ENCODE peak calls at places on chromosomes 5 and 9, in six cellular contexts. One of them, this sample, is unnamed.
A peak's percentile ranks its signal among the peaks of the same experiment; 100 is the strongest.

GRCh38 chr5:17252543-17252942 is 35.1 kb downstream of the BASP1 start:
- DNase-seq in GM12891: no peak
- DNase-seq in K562: no peak
- DNase-seq in GM12878: no peak
- DNase-seq in H1: no peak
- DNase-seq in HepG2: no peak
- DNase-seq in this sample: no peak

GRCh38 chr5:82975396-82975795 is 101.8 kb downstream of the TMEM167A start:
- DNase-seq in HepG2: no peak
- DNase-seq in K562: no peak
- DNase-seq in GM12878: no peak
- DNase-seq in H1: no peak
- DNase-seq in GM12891: no peak
- DNase-seq in this sample: no peak

GRCh38 chr5:173310861-173311515 is 17.2 kb downstream of the STC2 start:
- DNase-seq in GM12891: no peak
- DNase-seq in HepG2: no peak
- DNase-seq in K562: no peak
- DNase-seq in H1: no peak
- DNase-seq in GM12878: no peak
- DNase-seq in this sample: no peak

GRCh38 chr5:96384353-96384752 is 48.7 kb downstream of the PCSK1 start:
- DNase-seq in H1: no peak
- DNase-seq in HepG2: peak; percentile 5
- DNase-seq in K562: no peak
- DNase-seq in GM12878: no peak
- DNase-seq in GM12891: no peak
- DNase-seq in this sample: no peak

GRCh38 chr5:171416160-171417049 is 3.0 kb upstream of the FGF18 start:
- DNase-seq in K562: no peak
- DNase-seq in GM12878: no peak
- DNase-seq in H1: peak; percentile 43
- DNase-seq in HepG2: no peak
- DNase-seq in GM12891: no peak
- DNase-seq in this sample: no peak

GRCh38 chr5:79773612-79774011 is 84.0 kb downstream of the CMYA5 start:
- DNase-seq in K562: no peak
- DNase-seq in HepG2: no peak
- DNase-seq in GM12878: no peak
- DNase-seq in H1: no peak
- DNase-seq in GM12891: no peak
- DNase-seq in this sample: no peak

GRCh38 chr5:149125386-149125891 is 15.9 kb upstream of the ABLIM3 start:
- DNase-seq in K562: no peak
- DNase-seq in GM12878: no peak
- DNase-seq in H1: peak; percentile 58
- DNase-seq in GM12891: no peak
- DNase-seq in HepG2: peak; percentile 36
- DNase-seq in this sample: no peak

GRCh38 chr5:179762079-179762780 is 29.6 kb downstream of the MAML1 start:
- DNase-seq in GM12878: peak; percentile 12
- DNase-seq in K562: peak; percentile 43
- DNase-seq in GM12891: no peak
- DNase-seq in H1: no peak
- DNase-seq in HepG2: peak; percentile 9
- DNase-seq in this sample: no peak

GRCh38 chr9:106697799-106698591 is 165.0 kb upstream of the ZNF462 start:
- DNase-seq in H1: no peak
- DNase-seq in GM12878: no peak
- DNase-seq in HepG2: no peak
- DNase-seq in GM12891: no peak
- DNase-seq in K562: no peak
- DNase-seq in this sample: no peak

GRCh38 chr9:116276651-116277121 is 123.1 kb downstream of the PAPPA start:
- DNase-seq in HepG2: no peak
- DNase-seq in GM12878: no peak
- DNase-seq in GM12891: no peak
- DNase-seq in K562: no peak
- DNase-seq in H1: peak; percentile 56
- DNase-seq in this sample: no peak

GRCh38 chr9:116279230-116279629 is 125.6 kb downstream of the PAPPA start:
- DNase-seq in K562: no peak
- DNase-seq in GM12891: no peak
- DNase-seq in HepG2: no peak
- DNase-seq in GM12878: no peak
- DNase-seq in H1: peak; percentile 68
- DNase-seq in this sample: no peak

GRCh38 chr9:116274293-116274692 is 120.7 kb downstream of the PAPPA start:
- DNase-seq in GM12891: no peak
- DNase-seq in K562: no peak
- DNase-seq in GM12878: no peak
- DNase-seq in H1: no peak
- DNase-seq in HepG2: no peak
- DNase-seq in this sample: no peak

GRCh38 chr9:116278326-116278725 is 124.7 kb downstream of the PAPPA start:
- DNase-seq in HepG2: no peak
- DNase-seq in H1: no peak
- DNase-seq in GM12891: no peak
- DNase-seq in K562: no peak
- DNase-seq in GM12878: no peak
- DNase-seq in this sample: no peak

GRCh38 chr9:116275418-116276295 is 122.1 kb downstream of the PAPPA start:
- DNase-seq in GM12878: no peak
- DNase-seq in HepG2: no peak
- DNase-seq in GM12891: no peak
- DNase-seq in H1: no peak
- DNase-seq in K562: no peak
- DNase-seq in this sample: no peak
- TF ChIP-seq POLR2AphosphoS5 in GM12878: no peak
- TF ChIP-seq POLR2AphosphoS5 in HepG2: no peak
- TF ChIP-seq POLR2AphosphoS5 in GM12891: no peak
- TF ChIP-seq POLR2AphosphoS5 in H1: no peak
- TF ChIP-seq POLR2AphosphoS5 in K562: no peak
- TF ChIP-seq POLR2AphosphoS5 in this sample: no peak

GRCh38 chr5:1594336-1595106 is 70.8 kb upstream of the LPCAT1 start:
- DNase-seq in HepG2: peak; percentile 87
- DNase-seq in GM12878: peak; percentile 70
- DNase-seq in GM12891: peak; percentile 93
- DNase-seq in H1: peak; percentile 94
- DNase-seq in K562: peak; percentile 89
- DNase-seq in this sample: peak; percentile 93
- TF ChIP-seq POLR2A in HepG2: peak; percentile 33
- TF ChIP-seq POLR2A in GM12878: peak; percentile 89
- TF ChIP-seq POLR2A in GM12891: peak; percentile 52
- TF ChIP-seq POLR2A in H1: peak; percentile 34
- TF ChIP-seq POLR2A in K562: no peak
- TF ChIP-seq POLR2A in this sample: peak; percentile 67

DNA sequence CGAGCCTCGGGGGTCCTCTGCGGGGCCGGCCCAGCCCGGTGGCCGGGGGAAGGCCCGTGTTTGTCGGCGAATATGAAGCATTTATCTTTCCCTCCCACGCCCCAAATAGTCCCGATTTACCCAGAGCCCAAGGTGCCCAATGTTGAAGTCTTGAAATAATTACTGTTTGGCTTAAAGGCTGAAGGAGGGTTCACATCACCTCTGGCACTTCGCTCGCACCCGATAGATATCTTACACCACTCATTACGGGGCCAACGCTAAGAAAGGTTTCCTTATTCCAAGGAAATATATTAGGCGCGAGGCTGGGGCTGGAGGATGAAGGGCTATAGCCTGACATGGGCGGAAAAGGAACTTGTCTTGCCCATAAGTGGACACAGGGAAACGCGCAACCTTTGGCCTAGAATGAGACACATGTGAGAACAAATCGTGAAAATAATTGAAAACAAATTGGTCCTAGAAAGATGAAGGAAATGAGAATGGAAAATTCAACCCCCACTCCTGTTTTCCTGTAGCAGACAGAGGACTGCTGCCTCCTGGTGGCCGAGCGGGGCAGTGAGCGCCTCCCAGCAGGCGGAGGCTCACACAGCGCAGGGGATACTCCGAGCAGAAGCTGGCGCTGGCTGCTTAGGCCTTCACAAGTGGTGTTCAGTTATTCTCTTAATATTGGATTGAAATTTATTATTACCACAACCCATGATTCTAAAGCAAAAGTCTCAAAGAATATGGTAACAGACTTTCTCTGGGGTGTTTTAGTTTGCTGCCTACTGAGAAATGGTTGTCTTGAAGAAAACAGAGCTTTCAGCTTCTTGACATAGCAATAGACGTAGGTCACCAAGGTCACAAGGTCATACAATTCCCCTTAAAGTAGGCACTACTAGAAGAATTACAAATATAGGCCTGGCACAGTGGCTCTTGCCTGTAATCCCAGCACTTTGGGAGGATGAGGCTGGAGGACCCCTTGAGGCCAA is 7.9 kb downstream of the CCL21 start:
- DNase-seq in HepG2: peak; percentile 47
- DNase-seq in GM12891: peak; percentile 75
- DNase-seq in H1: peak; percentile 92
- DNase-seq in K562: peak; percentile 77
- DNase-seq in GM12878: no peak
- DNase-seq in this sample: peak; percentile 64
- TF ChIP-seq TAF1 in HepG2: no peak
- TF ChIP-seq TAF1 in GM12891: no peak
- TF ChIP-seq TAF1 in H1: no peak
- TF ChIP-seq TAF1 in K562: no peak
- TF ChIP-seq TAF1 in GM12878: no peak
- TF ChIP-seq TAF1 in this sample: no peak

DNA sequence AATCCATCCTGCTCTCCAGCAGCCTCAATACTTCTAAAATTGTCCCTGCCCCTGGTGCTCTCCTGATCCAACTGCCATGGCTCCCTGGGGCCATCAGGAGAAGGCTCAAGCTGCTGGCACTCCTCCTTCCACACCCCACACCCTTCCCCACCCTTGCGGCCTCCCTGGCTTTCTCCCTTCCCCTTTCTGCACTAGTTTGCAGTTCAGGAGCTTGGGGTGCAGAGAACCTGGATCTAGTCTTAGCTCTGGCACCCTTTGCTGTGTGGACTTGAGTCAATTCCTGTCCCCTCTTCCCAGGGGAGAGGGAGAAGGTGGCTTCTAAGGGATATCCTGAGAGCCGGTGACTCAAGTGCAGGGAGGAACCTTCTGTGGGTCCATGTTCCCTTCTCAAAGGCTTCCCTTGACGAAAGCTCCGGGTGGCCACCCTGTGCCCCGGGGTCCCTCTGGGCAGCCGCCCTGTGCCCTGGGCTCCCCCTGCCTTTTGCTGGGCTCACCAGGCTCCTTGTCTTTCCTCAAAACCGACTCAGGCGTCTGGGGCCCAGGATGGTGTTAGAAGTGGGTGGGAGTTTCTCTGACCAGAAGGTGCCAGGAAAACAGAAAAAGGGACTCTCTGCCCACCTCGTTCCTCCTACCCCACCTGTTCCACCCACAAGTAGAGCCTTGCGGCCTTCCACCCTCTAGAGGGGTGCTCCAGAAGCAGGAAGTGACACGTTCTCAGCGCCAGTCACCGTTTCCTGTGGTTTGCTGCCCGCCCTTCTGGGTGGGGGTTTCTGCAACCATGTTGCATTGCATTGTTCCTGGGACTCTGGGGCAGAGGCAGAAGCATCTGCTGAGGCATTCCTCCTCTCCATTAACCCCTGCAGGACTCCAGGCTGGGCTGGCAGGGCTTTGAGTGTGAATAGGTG is 15.0 kb downstream of the GLIPR2 start:
- DNase-seq in GM12878: peak; percentile 72
- DNase-seq in GM12891: peak; percentile 72
- DNase-seq in H1: no peak
- DNase-seq in HepG2: no peak
- DNase-seq in K562: no peak
- DNase-seq in this sample: peak; percentile 70
- TF ChIP-seq POLR2AphosphoS5 in GM12878: peak; percentile 49
- TF ChIP-seq POLR2AphosphoS5 in GM12891: no peak
- TF ChIP-seq POLR2AphosphoS5 in H1: no peak
- TF ChIP-seq POLR2AphosphoS5 in HepG2: no peak
- TF ChIP-seq POLR2AphosphoS5 in K562: no peak
- TF ChIP-seq POLR2AphosphoS5 in this sample: peak; percentile 60

DNA sequence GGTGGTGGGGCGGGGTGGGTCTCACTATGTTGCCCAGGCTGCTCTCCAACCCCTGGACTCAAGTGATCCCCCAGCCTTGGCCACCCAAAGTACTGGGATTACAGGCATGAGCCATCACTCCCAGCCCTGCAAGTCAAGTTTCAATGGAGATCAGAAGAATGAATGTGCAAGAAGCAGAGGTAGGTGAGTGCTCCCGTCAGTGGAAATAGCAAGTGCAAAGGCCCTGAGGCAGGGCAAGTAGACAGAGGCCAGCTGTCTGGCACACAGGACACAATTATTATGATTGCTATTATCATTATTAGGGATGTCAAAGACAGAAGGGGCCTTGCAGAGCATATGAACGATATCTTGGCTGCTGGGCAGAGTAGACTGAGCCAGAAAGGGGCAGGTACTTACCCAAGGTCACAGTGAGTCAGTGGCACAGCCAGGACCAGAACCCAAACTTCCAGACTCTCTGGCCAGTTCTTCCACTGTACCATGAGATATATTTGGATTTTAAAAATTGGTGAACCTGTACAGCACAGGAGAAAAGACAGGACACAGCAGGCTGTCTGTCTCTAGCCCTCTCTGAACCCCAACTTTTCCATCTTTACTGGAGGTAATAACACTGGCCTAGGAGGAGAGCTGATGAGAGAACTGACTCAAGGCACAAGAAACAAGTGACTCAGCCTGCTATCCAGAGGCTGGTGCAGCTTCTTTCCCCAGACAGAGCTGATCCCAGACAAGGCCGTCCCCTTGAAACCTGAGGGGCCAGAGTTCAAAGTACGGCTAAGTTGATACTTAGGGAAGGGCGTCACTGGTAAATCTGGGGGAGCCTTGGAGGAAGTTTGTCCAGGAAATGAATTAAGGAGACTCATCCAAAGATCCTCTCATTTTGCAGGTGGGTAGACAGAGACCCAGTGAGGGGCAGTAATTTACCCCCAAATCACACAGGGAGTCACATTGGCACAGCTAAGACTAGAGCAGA is 1.4 kb downstream of the HDHD3 start:
- DNase-seq in GM12891: no peak
- DNase-seq in K562: no peak
- DNase-seq in HepG2: no peak
- DNase-seq in H1: no peak
- DNase-seq in GM12878: no peak
- DNase-seq in this sample: no peak
- TF ChIP-seq POLR2A in GM12891: no peak
- TF ChIP-seq POLR2A in K562: no peak
- TF ChIP-seq POLR2A in HepG2: no peak
- TF ChIP-seq POLR2A in H1: no peak
- TF ChIP-seq POLR2A in GM12878: no peak
- TF ChIP-seq POLR2A in this sample: no peak

GRCh38 chr5:154273963-154274827 is 83.7 kb downstream of the GALNT10 start:
- DNase-seq in GM12891: no peak
- DNase-seq in HepG2: no peak
- DNase-seq in GM12878: no peak
- DNase-seq in H1: no peak
- DNase-seq in K562: no peak
- DNase-seq in this sample: no peak
- TF ChIP-seq TAF1 in GM12891: no peak
- TF ChIP-seq TAF1 in HepG2: no peak
- TF ChIP-seq TAF1 in GM12878: no peak
- TF ChIP-seq TAF1 in H1: no peak
- TF ChIP-seq TAF1 in K562: no peak
- TF ChIP-seq TAF1 in this sample: no peak

DNA sequence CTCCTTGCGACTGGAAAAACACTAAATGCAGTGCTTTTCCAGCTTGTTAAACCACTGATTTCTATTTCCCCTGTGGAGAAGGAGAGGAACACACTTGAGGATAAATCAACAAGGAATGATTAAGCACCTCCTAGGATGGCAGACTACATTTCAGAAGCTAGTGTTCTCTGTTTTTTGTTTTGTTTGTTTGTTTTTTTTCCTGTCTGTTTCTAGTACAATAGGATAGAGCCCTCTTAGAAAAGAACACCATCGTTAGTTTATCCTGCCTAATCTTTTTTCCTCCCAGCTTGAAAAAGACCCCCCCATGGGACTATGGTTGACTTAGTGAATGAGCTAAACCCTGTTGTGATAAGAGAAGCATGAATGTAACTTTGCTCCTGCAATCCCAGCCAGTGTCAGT is 3.9 kb upstream of the TAL2 start:
- DNase-seq in GM12891: no peak
- DNase-seq in K562: no peak
- DNase-seq in GM12878: no peak
- DNase-seq in H1: no peak
- DNase-seq in HepG2: no peak
- DNase-seq in this sample: no peak
- TF ChIP-seq POLR2AphosphoS5 in GM12891: no peak
- TF ChIP-seq POLR2AphosphoS5 in K562: no peak
- TF ChIP-seq POLR2AphosphoS5 in GM12878: no peak
- TF ChIP-seq POLR2AphosphoS5 in H1: no peak
- TF ChIP-seq POLR2AphosphoS5 in HepG2: no peak
- TF ChIP-seq POLR2AphosphoS5 in this sample: no peak

This sample was measured in GM12892.